ENCODE peak calls at places on chromosomes 4 and X, in six cellular contexts. B is fibroblast of lung, P is thoracic aorta, C is brain microvascular endothelial cell, U is upper lobe of left lung, I is AG10803. L is an unnamed sample.

GRCh38 chr4:184100297-184100885 is 117.3 kb downstream of the ENPP6 start:
- DNase-seq in P (no peak), U (no peak), I (no peak), B (peak), C (peak), L (no peak)

GRCh38 chr4:187171731-187172339 is 448.2 kb upstream of the FAT1 start:
- DNase-seq in U (no peak), C (no peak), P (no peak), B (peak), I (peak), L (no peak)

GRCh38 chrX:57232658-57233360 is 53.7 kb upstream of the FAAH2 start:
- DNase-seq in I (no peak), U (no peak), B (no peak), C (no peak), P (no peak), L (no peak)

GRCh38 chr4:138890921-138891570 is 124.5 kb upstream of the NOCT start:
- DNase-seq in I (no peak), C (no peak), U (no peak), B (no peak), P (no peak), L (no peak)

GRCh38 chrX:153708415-153708814 is 15.8 kb downstream of the BCAP31 start:
- DNase-seq in P (no peak), C (peak), U (peak), B (peak), I (peak), L (peak)

GRCh38 chr4:69759189-69759604 is 1.2 kb downstream of the SULT1B1 start:
- DNase-seq in C (no peak), I (no peak), B (no peak), U (no peak), P (no peak), L (no peak)

GRCh38 chr4:1512738-1513660 is 106.8 kb upstream of the NKX1-1 start:
- DNase-seq in U (peak), B (no peak), P (no peak), C (no peak), I (peak), L (no peak)

GRCh38 chr4:147760695-147761094 is 28.8 kb downstream of the ARHGAP10 start:
- DNase-seq in U (peak), P (no peak), C (no peak), B (no peak), I (no peak), L (no peak)

GRCh38 chr4:15536552-15537499 is 67.1 kb downstream of the CC2D2A start:
- DNase-seq in C (no peak), U (no peak), I (no peak), P (no peak), B (no peak), L (no peak)

GRCh38 chrX:70592091-70592490 is 147.5 kb downstream of the DLG3 start:
- DNase-seq in I (peak), C (peak), U (no peak), B (peak), P (no peak), L (peak)

GRCh38 chr4:111323496-111323895 is 700.6 kb upstream of the PITX2 start:
- DNase-seq in U (no peak), P (no peak), B (peak), I (peak), C (peak), L (peak)

GRCh38 chrX:367349-367748 is 19.4 kb downstream of the PPP2R3B start:
- DNase-seq in P (no peak), B (no peak), U (no peak), I (no peak), C (no peak), L (no peak)

GRCh38 chrX:36957425-36958328 is 50.5 kb upstream of the FAM47C start:
- DNase-seq in U (peak), I (no peak), B (no peak), P (no peak), C (no peak), L (no peak)
- TF ChIP-seq CTCF in U (no peak), I (no peak), B (no peak), P (peak), C (peak), L (no peak)

GRCh38 chr4:114642173-114642780 is 43.7 kb downstream of the UGT8 start:
- DNase-seq in B (no peak), I (no peak), U (no peak), P (no peak), C (no peak), L (no peak)
- TF ChIP-seq CTCF in B (no peak), I (no peak), U (no peak), P (no peak), C (no peak), L (no peak)

DNA sequence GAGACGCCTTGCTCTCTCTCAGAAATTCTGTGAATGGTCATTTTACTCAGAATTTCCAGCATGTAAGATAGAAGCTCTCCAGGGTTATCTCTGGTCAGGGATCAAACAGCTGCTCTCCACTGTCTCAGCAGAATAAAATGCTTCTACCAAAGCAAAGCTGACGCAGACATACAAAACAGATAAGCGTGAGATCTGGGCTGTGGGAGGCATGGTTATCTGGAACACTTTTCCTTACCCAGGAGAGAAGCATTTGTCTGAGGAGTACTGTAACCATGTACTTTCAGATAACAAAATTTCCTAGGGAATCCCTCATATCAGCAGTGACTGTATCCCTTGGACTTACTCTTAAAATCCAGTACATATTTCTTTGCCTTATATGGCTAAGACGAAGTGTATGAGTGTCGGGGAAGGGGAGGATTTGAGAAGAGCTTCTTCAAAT is 121.7 kb upstream of the TSPAN5 start:
- DNase-seq in I (no peak), B (peak), U (no peak), C (peak), P (no peak), L (no peak)
- TF ChIP-seq CTCF in I (no peak), B (no peak), U (no peak), C (no peak), P (no peak), L (no peak)

DNA sequence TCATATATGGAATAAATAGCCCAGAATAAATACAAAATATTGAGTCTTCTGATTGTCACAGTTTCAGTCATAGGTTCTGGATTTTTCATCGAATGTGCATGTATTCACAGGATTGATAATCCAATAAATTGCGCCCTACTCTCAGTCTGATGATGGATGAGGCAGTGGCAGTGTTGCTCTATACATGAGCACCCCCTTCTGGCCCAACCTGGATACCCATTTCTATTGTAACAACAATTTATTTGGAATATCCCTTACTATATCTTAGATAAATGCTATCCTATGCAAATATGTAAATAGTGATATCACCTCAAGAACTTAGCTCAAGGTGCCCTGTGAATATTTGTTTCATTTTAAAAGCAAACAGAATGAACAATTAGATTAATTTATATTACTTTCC is 733.7 kb upstream of the PABPC4L start:
- DNase-seq in B (peak), P (no peak), C (peak), U (no peak), I (no peak), L (no peak)
- TF ChIP-seq CTCF in B (peak), P (no peak), C (peak), U (no peak), I (no peak), L (peak)

GRCh38 chr4:168867128-168867527 is 142.9 kb downstream of the CBR4 start:
- DNase-seq in C (no peak), B (peak), I (no peak), P (no peak), U (no peak), L (no peak)
- TF ChIP-seq CTCF in C (no peak), B (no peak), I (no peak), P (no peak), U (no peak), L (no peak)

GRCh38 chrX:8323356-8323755 is 141.3 kb upstream of the VCX3B start:
- DNase-seq in P (no peak), U (no peak), B (no peak), C (no peak), I (no peak), L (no peak)
- TF ChIP-seq CTCF in P (no peak), U (no peak), B (no peak), C (peak), I (no peak), L (peak)

GRCh38 chrX:137352101-137352660 is 213.7 kb upstream of the ZIC3 start:
- DNase-seq in P (no peak), B (no peak), I (no peak), U (no peak), C (no peak), L (no peak)
- TF ChIP-seq CTCF in P (no peak), B (no peak), I (no peak), U (no peak), C (no peak), L (no peak)

DNA sequence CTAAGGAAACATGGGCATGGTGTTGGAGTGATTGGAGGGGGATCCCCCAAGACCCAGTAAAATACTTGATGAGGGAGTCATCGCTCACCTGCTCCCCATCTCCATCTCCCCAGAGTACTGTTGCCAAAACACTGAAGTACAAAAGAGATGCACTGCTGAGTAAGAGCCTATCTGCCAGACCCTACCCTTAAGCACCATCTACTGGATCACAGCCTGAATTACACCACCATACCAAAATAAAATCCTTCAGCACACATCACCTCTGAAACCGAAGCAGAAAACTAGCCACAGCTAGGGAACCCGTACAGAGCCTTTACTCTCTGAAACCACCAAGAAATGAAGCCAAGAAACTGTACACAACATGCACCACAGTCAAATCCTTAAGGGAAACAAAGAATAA is 466.3 kb upstream of the ACTRT1 start:
- DNase-seq in B (no peak), C (no peak), P (no peak), I (no peak), U (no peak), L (no peak)
- TF ChIP-seq CTCF in B (no peak), C (no peak), P (no peak), I (no peak), U (no peak), L (peak)

GRCh38 chr4:164716901-164717300 is 37.0 kb upstream of the SMIM31 start:
- DNase-seq in B (no peak), U (no peak), I (no peak), P (no peak), C (no peak), L (no peak)
- TF ChIP-seq CTCF in B (no peak), U (no peak), I (no peak), P (no peak), C (peak), L (peak)

GRCh38 chrX:26442340-26442739 is 226.4 kb downstream of the MAGEB5 start:
- DNase-seq in B (peak), U (no peak), C (peak), I (peak), P (no peak), L (no peak)
- TF ChIP-seq CTCF in B (peak), U (no peak), C (peak), I (peak), P (no peak), L (peak)

L was measured in retinal pigment epithelial cell.